ENCODE peak calls at places on chromosomes 5 and 9, in five cellular contexts. V is T follicular helper cell; O is activated CD8-positive, alpha-beta memory T cell treated with anti-CD3 and anti-CD28 coated beads, Interleukin-2, amount 50 U/mL, for 48 hours; T is NCI-H1092; G is Calu3. A is an unnamed sample.

GRCh38 chr9:115921301-115921700 is 232.3 kb upstream of the PAPPA start:
- DNase-seq in V (no peak), O (no peak), T (no peak), G (no peak), A (no peak)

GRCh38 chr9:36315283-36315682 is 57.0 kb upstream of the GNE start:
- DNase-seq in V (no peak), O (no peak), T (no peak), G (no peak), A (no peak)

GRCh38 chr5:150801117-150801927 is 22.8 kb downstream of the SMIM3 start:
- DNase-seq in V (no peak), O (no peak), T (no peak), G (peak), A (no peak)

GRCh38 chr9:87818308-87818707 is 64.4 kb upstream of the SPATA31E1 start:
- DNase-seq in V (no peak), O (no peak), T (no peak), G (no peak), A (no peak)

GRCh38 chr5:10370931-10371330 is 17.4 kb downstream of the MARCHF6 start:
- DNase-seq in V (no peak), O (no peak), T (no peak), G (no peak), A (no peak)

GRCh38 chr5:170755679-170756456 is 27.7 kb upstream of the GABRP start:
- DNase-seq in V (no peak), O (no peak), T (peak), G (peak), A (peak)

GRCh38 chr9:33129251-33129885 is 37.8 kb downstream of the B4GALT1 start:
- DNase-seq in V (no peak), O (no peak), T (no peak), G (no peak), A (no peak)

GRCh38 chr5:65171645-65172044 is 310.1 kb downstream of the ADAMTS6 start:
- DNase-seq in V (no peak), O (no peak), T (no peak), G (no peak), A (no peak)

GRCh38 chr5:165201364-165202143 is 1696.1 kb downstream of the MAT2B start:
- DNase-seq in V (no peak), O (no peak), T (no peak), G (no peak), A (no peak)

GRCh38 chr5:133475986-133476385 is 136.4 kb downstream of the FSTL4 start:
- DNase-seq in V (no peak), O (no peak), T (no peak), G (no peak), A (no peak)

GRCh38 chr5:77560677-77561263 is 68.7 kb upstream of the WDR41 start:
- DNase-seq in V (no peak), O (no peak), T (peak), G (peak), A (peak)

GRCh38 chr5:61256474-61256873 is 75.6 kb upstream of the ZSWIM6 start:
- DNase-seq in V (no peak), O (no peak), T (no peak), G (peak), A (no peak)

GRCh38 chr5:177504086-177505056 is 5.3 kb downstream of the DOK3 start:
- DNase-seq in V (no peak), O (no peak), T (no peak), G (no peak), A (no peak)

GRCh38 chr9:114395196-114395595 is 7.4 kb upstream of the AKNA start:
- DNase-seq in V (no peak), O (no peak), T (no peak), G (no peak), A (no peak)

GRCh38 chr9:4837768-4838546 is 45.2 kb downstream of the RCL1 start:
- DNase-seq in V (no peak), O (no peak), T (no peak), G (no peak), A (no peak)

GRCh38 chr5:8216921-8217320 is 348.0 kb downstream of the MTRR start:
- DNase-seq in V (no peak), O (no peak), T (no peak), G (no peak), A (no peak)

GRCh38 chr5:121634946-121635345 is 216.7 kb upstream of the FTMT start:
- DNase-seq in V (no peak), O (no peak), T (no peak), G (no peak), A (no peak)

GRCh38 chr5:177519463-177520235 is 2.9 kb upstream of the DDX41 start:
- DNase-seq in V (no peak), O (no peak), T (no peak), G (no peak), A (no peak)

GRCh38 chr5:172832383-172833315 is 1.4 kb upstream of the ERGIC1 start:
- DNase-seq in V (no peak), O (no peak), T (no peak), G (no peak), A (no peak)

GRCh38 chr5:5615569-5615968 is 193.1 kb downstream of the ICE1 start:
- DNase-seq in V (no peak), O (no peak), T (no peak), G (no peak), A (no peak)

GRCh38 chr9:110916361-110916760 is 121.9 kb downstream of the LPAR1 start:
- DNase-seq in V (no peak), O (no peak), T (no peak), G (no peak), A (no peak)